ENCODE peak calls at places on chromosomes 7 and 10, in nine cellular contexts. C, M, D, P, E, W, I, G and X are unnamed samples.

GRCh38 chr7:157477550-157478212 is 140.9 kb downstream of the DNAJB6 start:
- DNase-seq in M (no peak), I (no peak), G (no peak), C (no peak), P (no peak), W (no peak), D (no peak), E (no peak), X (no peak)

GRCh38 chr7:28477041-28477442 is 64.7 kb downstream of the CREB5 start:
- DNase-seq in P (no peak), C (no peak), I (no peak), W (no peak), M (peak), E (no peak), D (no peak), G (no peak), X (no peak)

GRCh38 chr7:31885160-31885559 is 185.0 kb downstream of the PDE1C start:
- DNase-seq in M (no peak), P (no peak), E (no peak), C (no peak), G (no peak), I (no peak), W (no peak), D (no peak), X (peak)

GRCh38 chr10:50275650-50276235 is 24.4 kb upstream of the ASAH2 start:
- DNase-seq in M (peak), P (peak), E (peak), I (peak), C (peak), G (peak), W (peak), D (no peak), X (peak)

GRCh38 chr10:59004392-59004791 is 172.1 kb upstream of the PHYHIPL start:
- DNase-seq in E (no peak), G (no peak), M (no peak), P (no peak), C (no peak), I (no peak), W (no peak), D (no peak), X (no peak)

GRCh38 chr10:6700066-6700465 is 120.0 kb upstream of the PRKCQ start:
- DNase-seq in M (no peak), P (no peak), W (no peak), E (no peak), C (no peak), G (no peak), I (no peak), D (no peak), X (no peak)

GRCh38 chr10:45675388-45675787 is 2.8 kb upstream of the ZFAND4 start:
- DNase-seq in P (no peak), I (no peak), W (no peak), M (no peak), E (no peak), D (no peak), G (no peak), C (no peak), X (no peak)

GRCh38 chr7:95520136-95520535 is 34.4 kb downstream of the ASB4 start:
- DNase-seq in G (no peak), D (no peak), P (no peak), E (no peak), C (no peak), W (no peak), I (no peak), M (no peak), X (no peak)

GRCh38 chr7:132192809-132193208 is 383.5 kb downstream of the PLXNA4 start:
- DNase-seq in I (no peak), W (no peak), D (no peak), E (no peak), P (no peak), M (no peak), C (no peak), G (no peak), X (no peak)

GRCh38 chr7:25032774-25033743 is 53.1 kb upstream of the OSBPL3 start:
- DNase-seq in D (no peak), G (no peak), W (no peak), M (no peak), I (peak), C (no peak), E (no peak), P (no peak), X (no peak)

GRCh38 chr7:35185908-35186731 is 67.8 kb downstream of the TBX20 start:
- DNase-seq in W (no peak), G (peak), C (no peak), D (no peak), P (peak), M (peak), E (peak), I (peak), X (no peak)

GRCh38 chr10:5609952-5610616 is 56.3 kb downstream of the ASB13 start:
- DNase-seq in E (no peak), C (no peak), D (no peak), P (no peak), W (no peak), M (peak), I (peak), G (no peak), X (no peak)

GRCh38 chr10:30984563-30985328 is 46.9 kb downstream of the ZNF438 start:
- DNase-seq in G (no peak), I (peak), W (no peak), C (no peak), P (no peak), D (no peak), M (peak), E (peak), X (no peak)

GRCh38 chr10:19119191-19119590 is 70.6 kb downstream of the MALRD1 start:
- DNase-seq in C (no peak), P (no peak), D (no peak), G (peak), M (no peak), I (no peak), E (no peak), W (no peak), X (no peak)

GRCh38 chr10:132554991-132555647 is 17.5 kb downstream of the INPP5A start:
- DNase-seq in G (no peak), C (no peak), I (no peak), M (no peak), W (peak), P (no peak), E (peak), D (no peak), X (peak)

GRCh38 chr7:5286933-5287332 is 4.2 kb downstream of the SLC29A4 start:
- DNase-seq in E (no peak), C (no peak), I (no peak), G (no peak), P (no peak), W (no peak), M (no peak), D (no peak), X (no peak)

GRCh38 chr10:83991986-83992753 is 147.1 kb upstream of the GHITM start:
- DNase-seq in D (no peak), M (peak), G (peak), I (no peak), C (peak), E (peak), W (no peak), P (no peak), X (peak)

GRCh38 chr7:35599061-35599460 is 95.9 kb downstream of the HERPUD2 start:
- DNase-seq in I (no peak), D (no peak), C (no peak), W (no peak), E (no peak), G (no peak), P (no peak), M (no peak), X (no peak)

GRCh38 chr10:68106656-68107055 is 2.6 kb upstream of the MYPN start:
- DNase-seq in G (no peak), E (no peak), C (no peak), D (peak), M (peak), I (peak), W (no peak), P (no peak), X (no peak)

GRCh38 chr10:93954726-93955363 is 38.9 kb upstream of the PLCE1 start:
- DNase-seq in P (no peak), E (no peak), G (no peak), W (no peak), I (peak), D (no peak), M (peak), C (no peak), X (no peak)

GRCh38 chr7:139620676-139621344 is 97.3 kb downstream of the CLEC2L start:
- DNase-seq in I (peak), W (peak), E (peak), M (peak), D (no peak), P (peak), G (peak), C (peak), X (peak)

GRCh38 chr7:31122649-31123058 is 70.5 kb downstream of the ADCYAP1R1 start:
- DNase-seq in P (peak), G (peak), W (peak), I (peak), D (peak), C (peak), E (peak), M (peak), X (peak)

GRCh38 chr7:159036916-159037605 is 107.6 kb downstream of the VIPR2 start:
- DNase-seq in G (peak), E (peak), W (no peak), D (no peak), M (no peak), I (no peak), P (no peak), C (no peak), X (no peak)

GRCh38 chr7:24828871-24829661 is 71.8 kb upstream of the GSDME start:
- DNase-seq in D (no peak), M (no peak), P (no peak), G (no peak), W (no peak), C (no peak), E (no peak), I (peak), X (no peak)

GRCh38 chr7:40717242-40717641 is 582.4 kb downstream of the SUGCT start:
- DNase-seq in C (peak), D (no peak), P (peak), G (peak), W (no peak), I (peak), M (peak), E (peak), X (no peak)

GRCh38 chr10:110852897-110853296 is 18.8 kb upstream of the PDCD4 start:
- DNase-seq in P (no peak), W (no peak), I (no peak), C (no peak), M (no peak), E (no peak), G (no peak), D (no peak), X (no peak)

GRCh38 chr10:29725133-29725720 is 90.5 kb upstream of the SVIL start:
- DNase-seq in I (peak), M (no peak), D (no peak), W (no peak), C (no peak), G (peak), E (peak), P (no peak), X (peak)